ENCODE peak calls at places on chromosomes 16 and 17, in four cellular contexts. Z is OCI-LY7, S is amygdala, O is astrocyte. B is an unnamed sample.

GRCh38 chr16:1276580-1276878 is 20.7 kb downstream of the TPSD1 start:
- DNase-seq in Z (no peak), S (no peak), O (no peak), B (no peak)

GRCh38 chr17:44390250-44390649 is 801 bp upstream of the ITGA2B start:
- DNase-seq in Z (no peak), S (no peak), O (no peak), B (no peak)

GRCh38 chr16:22815863-22816262 is 1.9 kb downstream of the HS3ST2 start:
- DNase-seq in Z (no peak), S (no peak), O (no peak), B (no peak)

GRCh38 chr16:85159226-85159980 is 47.1 kb upstream of the CIBAR2 start:
- DNase-seq in O (no peak), S (no peak), Z (no peak), B (no peak)

GRCh38 chr17:47810200-47810821 is 11.3 kb downstream of the OSBPL7 start:
- DNase-seq in S (no peak), Z (no peak), O (peak; percentile 90), B (peak; percentile 94)

GRCh38 chr17:7716901-7717755 is at the start of gene DNAH2:
- DNase-seq in S (peak; percentile 57), O (peak; percentile 94), Z (no peak), B (peak; percentile 85)

GRCh38 chr17:43734376-43734775 is 24.2 kb downstream of the SOST start:
- DNase-seq in Z (no peak), S (no peak), O (peak; percentile 95), B (peak; percentile 43)

GRCh38 chr17:74520790-74521480 is 10.3 kb downstream of the CD300LB start:
- DNase-seq in O (peak; percentile 9), S (no peak), Z (no peak), B (no peak)

GRCh38 chr16:9053006-9053601 is 38.3 kb upstream of the HAPSTR1 start:
- DNase-seq in Z (peak; percentile 52), S (peak; percentile 4), O (peak; percentile 71), B (peak; percentile 81)

GRCh38 chr16:47377156-47377555 is 83.7 kb downstream of the ITFG1 start:
- DNase-seq in O (peak; percentile 60), S (no peak), Z (no peak), B (no peak)

GRCh38 chr16:30087181-30087898 is 4.4 kb downstream of the TBX6 start:
- DNase-seq in Z (no peak), S (no peak), O (no peak), B (no peak)

GRCh38 chr17:77235370-77236080 is 94.8 kb downstream of the SEC14L1 start:
- DNase-seq in O (peak; percentile 89), S (peak; percentile 17), Z (no peak), B (peak; percentile 60)

GRCh38 chr17:80063815-80064585 is 27.6 kb downstream of the CCDC40 start:
- DNase-seq in Z (no peak), O (peak; percentile 71), S (no peak), B (peak; percentile 55)

GRCh38 chr17:8707232-8707590 is 37.4 kb downstream of the CCDC42 start:
- DNase-seq in O (no peak), Z (no peak), S (no peak), B (no peak)

GRCh38 chr16:21962475-21962874 is 9.3 kb downstream of the UQCRC2 start:
- DNase-seq in Z (no peak), S (no peak), O (no peak), B (no peak)

GRCh38 chr17:57523926-57524634 is 221.0 kb downstream of the CCDC182 start:
- DNase-seq in O (peak; percentile 69), Z (no peak), S (no peak), B (no peak)

GRCh38 chr17:82226170-82226808 is 2.6 kb upstream of the SLC16A3 start:
- DNase-seq in O (no peak), Z (no peak), S (no peak), B (no peak)

GRCh38 chr16:7443108-7443507 is 110.5 kb downstream of the RBFOX1 start:
- DNase-seq in Z (no peak), O (no peak), S (no peak), B (no peak)

GRCh38 chr16:23668225-23668624 is 10.5 kb upstream of the PLK1 start:
- DNase-seq in O (no peak), S (no peak), Z (no peak), B (no peak)

GRCh38 chr17:43175213-43176118 is 4.5 kb downstream of the NBR1 start:
- DNase-seq in Z (no peak), S (no peak), O (peak; percentile 76), B (peak; percentile 33)

GRCh38 chr16:2686912-2687507 is 4.7 kb downstream of the KCTD5 start:
- DNase-seq in S (no peak), Z (peak; percentile 57), O (no peak), B (no peak)

GRCh38 chr17:68700391-68700790 is 99.2 kb upstream of the FAM20A start:
- DNase-seq in S (no peak), Z (no peak), O (no peak), B (no peak)

GRCh38 chr17:70080541-70081347 is 5.7 kb downstream of the KCNJ16 start:
- DNase-seq in S (no peak), Z (no peak), O (peak; percentile 86), B (peak; percentile 4)

GRCh38 chr17:17913695-17914332 is 58.4 kb downstream of the TOM1L2 start:
- DNase-seq in O (peak; percentile 84), S (no peak), Z (peak; percentile 21), B (peak; percentile 79)

GRCh38 chr16:46673320-46674013 is 15.5 kb downstream of the VPS35 start:
- DNase-seq in Z (peak; percentile 78), S (peak; percentile 20), O (peak; percentile 31), B (peak; percentile 57)

GRCh38 chr17:10600551-10600950 is 51.1 kb upstream of the MYH2 start:
- DNase-seq in S (no peak), Z (no peak), O (no peak), B (no peak)

GRCh38 chr16:87548086-87548485 is 54.2 kb upstream of the JPH3 start:
- DNase-seq in O (no peak), Z (no peak), S (no peak), B (no peak)

GRCh38 chr17:47687748-47688147 is 6.2 kb upstream of the TBKBP1 start:
- DNase-seq in Z (no peak), S (no peak), O (no peak), B (no peak)

GRCh38 chr16:66961065-66961744 is at the start of gene CES3:
- DNase-seq in S (no peak), Z (peak; percentile 80), O (peak; percentile 24), B (peak; percentile 67)

GRCh38 chr17:69525920-69526841 is 111.7 kb downstream of the MAP2K6 start:
- DNase-seq in O (peak; percentile 26), Z (peak; percentile 72), S (peak; percentile 35), B (peak; percentile 52)

GRCh38 chr17:50219939-50220465 is 18.6 kb upstream of the COL1A1 start:
- DNase-seq in S (no peak), O (peak; percentile 77), Z (no peak), B (peak; percentile 86)

GRCh38 chr17:49218941-49219913 is 8.7 kb downstream of the ABI3 start:
- DNase-seq in Z (peak; percentile 55), O (no peak), S (no peak), B (no peak)

GRCh38 chr17:32672701-32673100 is 185.9 kb downstream of the CDK5R1 start:
- DNase-seq in Z (no peak), S (no peak), O (no peak), B (no peak)

GRCh38 chr17:45131616-45132301 is 556 bp downstream of the PLCD3 start:
- DNase-seq in Z (peak; percentile 63), S (peak; percentile 33), O (no peak), B (no peak)

GRCh38 chr16:89733322-89733721 is 12.0 kb downstream of the ZNF276 start:
- DNase-seq in Z (no peak), O (no peak), S (no peak), B (no peak)

GRCh38 chr16:88686439-88687253 is at the start of gene SNAI3:
- DNase-seq in Z (peak; percentile 89), O (no peak), S (peak; percentile 25), B (no peak)

GRCh38 chr16:77234611-77235010 is 35.4 kb downstream of the SYCE1L start:
- DNase-seq in O (no peak), S (no peak), Z (no peak), B (no peak)

B was measured in brain microvascular endothelial cell.